ENCODE peak calls at places on chromosome 6, in seven cellular contexts. One of them, this sample, is unnamed.

GRCh38 chr6:168122521-168122920 is 43.5 kb upstream of the FRMD1 start:
- DNase-seq in astrocyte of the spinal cord: no peak
- DNase-seq in Panc1: no peak
- DNase-seq in esophagus muscularis mucosa: peak; percentile 80
- DNase-seq in psoas muscle: no peak
- DNase-seq in tibial nerve: no peak
- DNase-seq in fibroblast of pulmonary artery: no peak
- DNase-seq in this sample: no peak

GRCh38 chr6:106097368-106098231 is 11.5 kb downstream of the PRDM1 start:
- DNase-seq in psoas muscle: no peak
- DNase-seq in fibroblast of pulmonary artery: peak; percentile 65
- DNase-seq in esophagus muscularis mucosa: peak; percentile 86
- DNase-seq in astrocyte of the spinal cord: peak; percentile 65
- DNase-seq in Panc1: no peak
- DNase-seq in tibial nerve: no peak
- DNase-seq in this sample: peak; percentile 65

GRCh38 chr6:43052842-43053544 is 658 bp downstream of the CUL7 start:
- DNase-seq in tibial nerve: peak; percentile 19
- DNase-seq in astrocyte of the spinal cord: peak; percentile 26
- DNase-seq in psoas muscle: peak; percentile 63
- DNase-seq in esophagus muscularis mucosa: no peak
- DNase-seq in Panc1: no peak
- DNase-seq in fibroblast of pulmonary artery: peak; percentile 30
- DNase-seq in this sample: no peak

GRCh38 chr6:138346302-138347195 is 31.2 kb upstream of the SMIM28 start:
- DNase-seq in psoas muscle: no peak
- DNase-seq in tibial nerve: no peak
- DNase-seq in astrocyte of the spinal cord: peak; percentile 73
- DNase-seq in fibroblast of pulmonary artery: peak; percentile 56
- DNase-seq in Panc1: no peak
- DNase-seq in esophagus muscularis mucosa: no peak
- DNase-seq in this sample: no peak

GRCh38 chr6:108561742-108562502 is 1.2 kb downstream of the FOXO3 start:
- DNase-seq in psoas muscle: peak; percentile 71
- DNase-seq in fibroblast of pulmonary artery: no peak
- DNase-seq in Panc1: no peak
- DNase-seq in astrocyte of the spinal cord: peak; percentile 32
- DNase-seq in tibial nerve: no peak
- DNase-seq in esophagus muscularis mucosa: no peak
- DNase-seq in this sample: no peak

GRCh38 chr6:30763155-30763617 is 18.8 kb upstream of the IER3 start:
- DNase-seq in esophagus muscularis mucosa: no peak
- DNase-seq in tibial nerve: no peak
- DNase-seq in psoas muscle: no peak
- DNase-seq in fibroblast of pulmonary artery: no peak
- DNase-seq in Panc1: no peak
- DNase-seq in astrocyte of the spinal cord: no peak
- DNase-seq in this sample: no peak

GRCh38 chr6:157813191-157813590 is 9.9 kb upstream of the SNX9 start:
- DNase-seq in astrocyte of the spinal cord: peak; percentile 7
- DNase-seq in Panc1: no peak
- DNase-seq in fibroblast of pulmonary artery: peak; percentile 52
- DNase-seq in tibial nerve: no peak
- DNase-seq in esophagus muscularis mucosa: no peak
- DNase-seq in psoas muscle: no peak
- DNase-seq in this sample: no peak

GRCh38 chr6:14888575-14889000 is 357.3 kb upstream of the JARID2 start:
- DNase-seq in esophagus muscularis mucosa: no peak
- DNase-seq in Panc1: no peak
- DNase-seq in tibial nerve: no peak
- DNase-seq in fibroblast of pulmonary artery: no peak
- DNase-seq in astrocyte of the spinal cord: no peak
- DNase-seq in psoas muscle: peak; percentile 91
- DNase-seq in this sample: no peak

GRCh38 chr6:42104095-42104806 is 38.2 kb downstream of the C6orf132 start:
- DNase-seq in fibroblast of pulmonary artery: peak; percentile 85
- DNase-seq in tibial nerve: peak; percentile 57
- DNase-seq in astrocyte of the spinal cord: peak; percentile 51
- DNase-seq in esophagus muscularis mucosa: no peak
- DNase-seq in psoas muscle: peak; percentile 87
- DNase-seq in Panc1: no peak
- DNase-seq in this sample: no peak

GRCh38 chr6:102732908-102733307 is 1339.4 kb downstream of the GRIK2 start:
- DNase-seq in astrocyte of the spinal cord: no peak
- DNase-seq in Panc1: no peak
- DNase-seq in tibial nerve: no peak
- DNase-seq in fibroblast of pulmonary artery: no peak
- DNase-seq in esophagus muscularis mucosa: no peak
- DNase-seq in psoas muscle: no peak
- DNase-seq in this sample: no peak

GRCh38 chr6:113102761-113103160 is 754.4 kb upstream of the MARCKS start:
- DNase-seq in Panc1: no peak
- DNase-seq in fibroblast of pulmonary artery: peak; percentile 71
- DNase-seq in tibial nerve: no peak
- DNase-seq in astrocyte of the spinal cord: peak; percentile 59
- DNase-seq in psoas muscle: no peak
- DNase-seq in esophagus muscularis mucosa: no peak
- DNase-seq in this sample: no peak

GRCh38 chr6:11650297-11650696 is 112.7 kb downstream of the TMEM170B start:
- DNase-seq in fibroblast of pulmonary artery: peak; percentile 97
- DNase-seq in tibial nerve: no peak
- DNase-seq in esophagus muscularis mucosa: no peak
- DNase-seq in psoas muscle: no peak
- DNase-seq in Panc1: no peak
- DNase-seq in astrocyte of the spinal cord: peak; percentile 88
- DNase-seq in this sample: no peak

GRCh38 chr6:138535728-138536454 is 36.6 kb upstream of the NHSL1 start:
- DNase-seq in astrocyte of the spinal cord: no peak
- DNase-seq in esophagus muscularis mucosa: no peak
- DNase-seq in Panc1: no peak
- DNase-seq in fibroblast of pulmonary artery: no peak
- DNase-seq in tibial nerve: no peak
- DNase-seq in psoas muscle: no peak
- DNase-seq in this sample: no peak

GRCh38 chr6:10736721-10737120 is 10.9 kb upstream of the TMEM14B start:
- DNase-seq in psoas muscle: no peak
- DNase-seq in astrocyte of the spinal cord: no peak
- DNase-seq in fibroblast of pulmonary artery: no peak
- DNase-seq in esophagus muscularis mucosa: no peak
- DNase-seq in Panc1: no peak
- DNase-seq in tibial nerve: no peak
- DNase-seq in this sample: no peak

GRCh38 chr6:23228439-23229024 is 659.2 kb downstream of the HDGFL1 start:
- DNase-seq in psoas muscle: no peak
- DNase-seq in astrocyte of the spinal cord: no peak
- DNase-seq in tibial nerve: no peak
- DNase-seq in fibroblast of pulmonary artery: no peak
- DNase-seq in Panc1: no peak
- DNase-seq in esophagus muscularis mucosa: no peak
- DNase-seq in this sample: no peak

GRCh38 chr6:158926429-158926828 is 73.6 kb downstream of the RSPH3 start:
- DNase-seq in fibroblast of pulmonary artery: peak; percentile 44
- DNase-seq in tibial nerve: no peak
- DNase-seq in Panc1: peak; percentile 25
- DNase-seq in psoas muscle: no peak
- DNase-seq in esophagus muscularis mucosa: no peak
- DNase-seq in astrocyte of the spinal cord: peak; percentile 67
- DNase-seq in this sample: no peak

GRCh38 chr6:34246563-34247391 is 2.0 kb downstream of the SMIM29 start:
- DNase-seq in Panc1: no peak
- DNase-seq in astrocyte of the spinal cord: peak; percentile 23
- DNase-seq in psoas muscle: peak; percentile 68
- DNase-seq in fibroblast of pulmonary artery: no peak
- DNase-seq in esophagus muscularis mucosa: no peak
- DNase-seq in tibial nerve: no peak
- DNase-seq in this sample: no peak

GRCh38 chr6:13331516-13332348 is 3.4 kb upstream of the TBC1D7 start:
- DNase-seq in fibroblast of pulmonary artery: peak; percentile 58
- DNase-seq in Panc1: no peak
- DNase-seq in psoas muscle: no peak
- DNase-seq in astrocyte of the spinal cord: peak; percentile 39
- DNase-seq in esophagus muscularis mucosa: no peak
- DNase-seq in tibial nerve: no peak
- DNase-seq in this sample: peak; percentile 50

GRCh38 chr6:13511913-13512717 is 24.7 kb upstream of the GFOD1 start:
- DNase-seq in tibial nerve: no peak
- DNase-seq in esophagus muscularis mucosa: no peak
- DNase-seq in Panc1: no peak
- DNase-seq in fibroblast of pulmonary artery: peak; percentile 57
- DNase-seq in astrocyte of the spinal cord: no peak
- DNase-seq in psoas muscle: no peak
- DNase-seq in this sample: no peak

GRCh38 chr6:63502165-63502564 is 70.1 kb upstream of the LOC128125822 start:
- DNase-seq in esophagus muscularis mucosa: no peak
- DNase-seq in astrocyte of the spinal cord: no peak
- DNase-seq in psoas muscle: no peak
- DNase-seq in Panc1: no peak
- DNase-seq in tibial nerve: no peak
- DNase-seq in fibroblast of pulmonary artery: no peak
- DNase-seq in this sample: no peak

GRCh38 chr6:29943053-29943966 is 978 bp downstream of the HLA-A start:
- DNase-seq in tibial nerve: no peak
- DNase-seq in psoas muscle: no peak
- DNase-seq in fibroblast of pulmonary artery: no peak
- DNase-seq in Panc1: no peak
- DNase-seq in esophagus muscularis mucosa: no peak
- DNase-seq in astrocyte of the spinal cord: no peak
- DNase-seq in this sample: no peak

GRCh38 chr6:21953831-21954801 is 342.7 kb downstream of the PRL start:
- DNase-seq in Panc1: no peak
- DNase-seq in fibroblast of pulmonary artery: peak; percentile 83
- DNase-seq in tibial nerve: no peak
- DNase-seq in psoas muscle: no peak
- DNase-seq in esophagus muscularis mucosa: no peak
- DNase-seq in astrocyte of the spinal cord: peak; percentile 63
- DNase-seq in this sample: peak; percentile 38

GRCh38 chr6:96235927-96236326 is 220.2 kb downstream of the FUT9 start:
- DNase-seq in astrocyte of the spinal cord: peak; percentile 86
- DNase-seq in esophagus muscularis mucosa: no peak
- DNase-seq in psoas muscle: no peak
- DNase-seq in Panc1: no peak
- DNase-seq in fibroblast of pulmonary artery: no peak
- DNase-seq in tibial nerve: no peak
- DNase-seq in this sample: no peak

GRCh38 chr6:129280719-129281118 is 397.8 kb downstream of the LAMA2 start:
- DNase-seq in Panc1: no peak
- DNase-seq in astrocyte of the spinal cord: no peak
- DNase-seq in fibroblast of pulmonary artery: no peak
- DNase-seq in psoas muscle: no peak
- DNase-seq in tibial nerve: no peak
- DNase-seq in esophagus muscularis mucosa: no peak
- DNase-seq in this sample: no peak

DNA sequence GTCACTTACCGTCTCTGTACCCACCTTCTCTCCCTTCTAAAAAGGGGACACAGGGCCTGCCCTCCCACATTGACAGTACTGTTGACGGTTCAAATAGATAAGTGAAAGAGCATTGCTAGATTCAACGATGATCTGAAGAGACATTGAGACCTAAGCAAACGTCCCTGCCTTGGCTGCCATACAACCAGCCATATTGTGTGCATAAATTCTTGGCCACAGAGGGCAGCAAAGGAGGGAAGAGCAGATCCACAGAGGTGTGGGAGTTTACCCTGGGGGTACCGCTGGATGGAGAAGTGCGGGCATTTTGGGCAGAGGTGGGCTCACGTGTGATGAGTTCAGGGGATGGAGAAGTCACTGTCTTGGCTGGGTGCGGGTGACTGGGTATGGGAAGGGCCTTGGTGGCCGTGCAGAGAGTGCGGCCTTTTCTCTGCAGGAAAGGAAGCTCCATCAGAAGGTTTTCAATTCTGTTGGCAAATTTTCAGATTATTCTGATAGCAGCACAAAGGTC is 85.6 kb downstream of the POPDC3 start:
- DNase-seq in Panc1: no peak
- DNase-seq in astrocyte of the spinal cord: no peak
- DNase-seq in esophagus muscularis mucosa: peak; percentile 91
- DNase-seq in psoas muscle: no peak
- DNase-seq in tibial nerve: no peak
- DNase-seq in fibroblast of pulmonary artery: no peak
- DNase-seq in this sample: no peak
- TF ChIP-seq CTCF in Panc1: peak; percentile 22
- TF ChIP-seq CTCF in astrocyte of the spinal cord: no peak
- TF ChIP-seq CTCF in esophagus muscularis mucosa: no peak
- TF ChIP-seq CTCF in psoas muscle: no peak
- TF ChIP-seq CTCF in tibial nerve: no peak
- TF ChIP-seq CTCF in fibroblast of pulmonary artery: no peak
- TF ChIP-seq CTCF in this sample: peak; percentile 2

DNA sequence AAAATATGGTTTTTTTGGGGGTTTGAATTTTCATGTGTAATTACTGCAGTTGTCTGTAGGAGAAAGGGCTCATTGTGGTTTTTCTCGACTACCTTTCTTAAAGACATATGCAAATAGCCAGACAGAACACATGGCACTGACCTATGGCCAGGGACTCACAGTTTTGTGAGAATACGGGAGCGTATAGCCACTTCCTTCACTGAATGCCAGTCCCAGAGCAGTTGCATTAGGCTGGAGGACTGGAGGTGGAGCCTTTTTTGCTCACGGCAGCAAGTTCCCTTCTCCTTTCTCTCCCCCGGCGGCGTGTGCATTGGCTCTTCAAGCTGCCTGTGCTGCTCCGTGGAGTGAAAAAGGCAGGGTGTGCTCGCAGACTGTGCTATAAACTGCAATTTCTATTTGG is 114.9 kb downstream of the AKAP7 start:
- DNase-seq in Panc1: no peak
- DNase-seq in psoas muscle: peak; percentile 48
- DNase-seq in tibial nerve: peak; percentile 24
- DNase-seq in astrocyte of the spinal cord: peak; percentile 65
- DNase-seq in fibroblast of pulmonary artery: peak; percentile 63
- DNase-seq in esophagus muscularis mucosa: no peak
- DNase-seq in this sample: no peak
- TF ChIP-seq CTCF in Panc1: no peak
- TF ChIP-seq CTCF in psoas muscle: no peak
- TF ChIP-seq CTCF in tibial nerve: no peak
- TF ChIP-seq CTCF in astrocyte of the spinal cord: no peak
- TF ChIP-seq CTCF in fibroblast of pulmonary artery: no peak
- TF ChIP-seq CTCF in esophagus muscularis mucosa: no peak
- TF ChIP-seq CTCF in this sample: no peak

GRCh38 chr6:127119361-127120108 is 1.1 kb downstream of the RSPO3 start:
- DNase-seq in psoas muscle: peak; percentile 55
- DNase-seq in esophagus muscularis mucosa: no peak
- DNase-seq in fibroblast of pulmonary artery: no peak
- DNase-seq in astrocyte of the spinal cord: no peak
- DNase-seq in Panc1: no peak
- DNase-seq in tibial nerve: no peak
- DNase-seq in this sample: no peak
- TF ChIP-seq CTCF in psoas muscle: no peak
- TF ChIP-seq CTCF in esophagus muscularis mucosa: no peak
- TF ChIP-seq CTCF in fibroblast of pulmonary artery: no peak
- TF ChIP-seq CTCF in astrocyte of the spinal cord: no peak
- TF ChIP-seq CTCF in Panc1: no peak
- TF ChIP-seq CTCF in tibial nerve: no peak
- TF ChIP-seq CTCF in this sample: no peak

DNA sequence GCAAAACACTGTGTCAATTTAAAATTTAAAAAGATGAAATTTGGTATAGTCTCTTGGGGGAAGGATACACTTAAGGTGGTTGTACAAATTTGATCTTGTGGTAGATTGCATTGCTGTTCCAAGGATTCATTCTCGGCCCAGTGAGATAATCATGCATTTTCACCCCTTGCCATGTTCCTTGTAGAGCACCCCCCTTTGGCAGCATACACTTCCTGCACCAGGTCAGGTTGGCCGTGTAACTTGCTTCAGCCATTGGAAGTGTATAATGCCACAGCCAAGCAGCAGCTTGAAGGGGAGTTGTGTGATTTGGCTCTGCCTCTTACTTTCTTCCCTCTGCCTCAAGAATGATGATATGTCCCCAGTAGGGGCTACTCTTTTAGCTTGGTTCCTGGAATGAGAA is 21.9 kb downstream of the CCN2 start:
- DNase-seq in fibroblast of pulmonary artery: no peak
- DNase-seq in astrocyte of the spinal cord: no peak
- DNase-seq in tibial nerve: no peak
- DNase-seq in Panc1: no peak
- DNase-seq in psoas muscle: no peak
- DNase-seq in esophagus muscularis mucosa: no peak
- DNase-seq in this sample: no peak
- TF ChIP-seq CTCF in fibroblast of pulmonary artery: peak; percentile 10
- TF ChIP-seq CTCF in astrocyte of the spinal cord: no peak
- TF ChIP-seq CTCF in tibial nerve: no peak
- TF ChIP-seq CTCF in Panc1: peak; percentile 34
- TF ChIP-seq CTCF in psoas muscle: no peak
- TF ChIP-seq CTCF in esophagus muscularis mucosa: no peak
- TF ChIP-seq CTCF in this sample: no peak